ENCODE peak calls at places on chromosomes 7 and 10, in six cellular contexts. M, J, L, K, F and S are unnamed samples.

GRCh38 chr10:101569465-101569837 is 18.6 kb downstream of the POLL start:
- DNase-seq in M (no peak), J (no peak), L (no peak), K (no peak), F (no peak), S (no peak)

GRCh38 chr10:71582019-71582418 is 137.6 kb downstream of the C10orf105 start:
- DNase-seq in M (peak), J (peak), L (peak), K (no peak), F (peak), S (no peak)

GRCh38 chr10:101867931-101868330 is 24.3 kb upstream of the KCNIP2 start:
- DNase-seq in M (no peak), J (peak), L (no peak), K (no peak), F (no peak), S (no peak)

GRCh38 chr7:26655761-26656160 is 208.6 kb downstream of the SKAP2 start:
- DNase-seq in M (no peak), J (no peak), L (no peak), K (no peak), F (no peak), S (no peak)

GRCh38 chr10:114856544-114857287 is 35.1 kb downstream of the FHIP2A start:
- DNase-seq in M (no peak), J (peak), L (no peak), K (no peak), F (peak), S (peak)

GRCh38 chr10:89959433-89960110 is 258.2 kb downstream of the KIF20B start:
- DNase-seq in M (no peak), J (no peak), L (no peak), K (no peak), F (no peak), S (no peak)

GRCh38 chr10:7084255-7085005 is 326.4 kb downstream of the SFMBT2 start:
- DNase-seq in M (no peak), J (peak), L (no peak), K (no peak), F (peak), S (no peak)

GRCh38 chr7:103132995-103133688 is 15.8 kb downstream of the NAPEPLD start:
- DNase-seq in M (no peak), J (no peak), L (no peak), K (no peak), F (no peak), S (no peak)

GRCh38 chr7:107043916-107044346 is 574 bp upstream of the PRKAR2B start:
- DNase-seq in M (no peak), J (peak), L (no peak), K (no peak), F (no peak), S (no peak)

GRCh38 chr7:69588773-69589172 is 9.5 kb upstream of the AUTS2 start:
- DNase-seq in M (no peak), J (no peak), L (no peak), K (no peak), F (no peak), S (no peak)

GRCh38 chr10:32981760-32982159 is 23.7 kb upstream of the ITGB1 start:
- DNase-seq in M (no peak), J (peak), L (no peak), K (no peak), F (peak), S (no peak)

GRCh38 chr7:158422551-158423189 is 165.0 kb downstream of the PTPRN2 start:
- DNase-seq in M (no peak), J (no peak), L (no peak), K (no peak), F (no peak), S (no peak)

GRCh38 chr7:73367006-73367405 is 39.0 kb downstream of the FKBP6 start:
- DNase-seq in M (no peak), J (no peak), L (no peak), K (no peak), F (no peak), S (no peak)

GRCh38 chr7:73369622-73370021 is 41.7 kb downstream of the FKBP6 start:
- DNase-seq in M (no peak), J (no peak), L (no peak), K (no peak), F (no peak), S (no peak)

GRCh38 chr7:73366127-73366526 is 38.2 kb downstream of the FKBP6 start:
- DNase-seq in M (no peak), J (no peak), L (no peak), K (no peak), F (no peak), S (no peak)

GRCh38 chr7:73373741-73374140 is 45.8 kb downstream of the FKBP6 start:
- DNase-seq in M (no peak), J (no peak), L (no peak), K (no peak), F (no peak), S (no peak)

DNA sequence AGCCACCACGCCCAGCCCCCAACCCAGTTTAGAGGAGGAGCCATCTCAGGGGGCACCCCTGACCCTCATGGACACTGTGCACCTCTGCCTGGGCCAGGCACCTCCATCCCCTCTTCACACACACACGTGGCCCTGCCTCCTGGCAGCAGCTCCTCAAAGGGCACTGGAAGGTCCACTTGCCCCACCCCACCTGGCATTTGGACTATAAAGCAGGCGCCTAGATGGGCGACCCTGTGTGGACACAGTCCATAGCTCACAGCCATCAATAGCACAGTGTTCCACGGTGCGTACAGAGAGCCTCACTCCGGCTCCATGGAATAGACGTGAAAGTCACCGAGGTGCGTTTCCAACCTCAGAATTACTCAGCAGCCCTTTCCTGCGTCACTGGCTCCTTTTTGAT is 41.0 kb downstream of the FKBP6 start:
- DNase-seq in M (no peak), J (no peak), L (no peak), K (no peak), F (no peak), S (no peak)
- H4K91ac ChIP-seq in M (no peak), J (no peak), L (no peak), K (no peak), F (no peak), S (no peak)

DNA sequence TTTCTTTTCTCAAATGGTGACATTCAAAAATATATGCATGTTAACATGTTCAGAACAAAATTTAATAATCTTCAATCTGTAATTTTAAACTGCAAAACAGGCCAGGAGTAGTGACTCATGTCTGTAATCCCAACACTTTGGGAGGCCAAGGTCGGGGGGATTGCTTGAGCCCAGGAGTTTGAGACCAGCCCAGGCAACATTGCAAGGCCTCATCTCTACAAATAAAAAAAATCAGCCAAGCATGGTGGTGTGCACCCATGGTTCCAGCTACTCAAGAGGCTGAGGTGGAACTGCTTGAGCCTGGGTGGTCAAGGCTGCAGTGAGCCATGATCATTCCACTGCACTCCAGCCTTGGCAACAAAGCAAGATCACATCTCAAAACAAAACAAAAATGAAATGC is 394.3 kb downstream of the PARD3 start:
- DNase-seq in M (no peak), J (no peak), L (no peak), K (no peak), F (no peak), S (no peak)
- H3K23ac ChIP-seq in M (no peak), J (no peak), L (no peak), K (no peak), F (no peak), S (no peak)

GRCh38 chr7:50785346-50785745 is 2.6 kb upstream of the GRB10 start:
- DNase-seq in M (no peak), J (no peak), L (no peak), K (no peak), F (no peak), S (no peak)

GRCh38 chr7:50788393-50788792 is 5.7 kb upstream of the GRB10 start:
- DNase-seq in M (no peak), J (no peak), L (no peak), K (no peak), F (no peak), S (no peak)

GRCh38 chr7:50791363-50791762 is 8.7 kb upstream of the GRB10 start:
- DNase-seq in M (no peak), J (no peak), L (no peak), K (no peak), F (no peak), S (no peak)

GRCh38 chr7:50783801-50784507 is 1.3 kb upstream of the GRB10 start:
- DNase-seq in M (no peak), J (peak), L (no peak), K (no peak), F (peak), S (no peak)

GRCh38 chr7:50787825-50788224 is 5.1 kb upstream of the GRB10 start:
- DNase-seq in M (no peak), J (no peak), L (no peak), K (no peak), F (no peak), S (no peak)
- H4K91ac ChIP-seq in M (no peak), J (no peak), L (no peak), K (no peak), F (no peak), S (no peak)

GRCh38 chr10:69697006-69697405 is 67.0 kb downstream of the FAM241B start:
- DNase-seq in M (no peak), J (no peak), L (no peak), K (no peak), F (no peak), S (peak)
- H3K23ac ChIP-seq in M (no peak), J (no peak), L (no peak), K (no peak), F (no peak), S (no peak)

GRCh38 chr7:1753563-1753867 is 83.4 kb downstream of the ELFN1 start:
- DNase-seq in M (no peak), J (no peak), L (no peak), K (no peak), F (no peak), S (no peak)

GRCh38 chr7:1750541-1751021 is 80.5 kb downstream of the ELFN1 start:
- DNase-seq in M (no peak), J (no peak), L (no peak), K (no peak), F (no peak), S (no peak)

GRCh38 chr7:1749864-1750466 is 79.9 kb downstream of the ELFN1 start:
- DNase-seq in M (no peak), J (no peak), L (no peak), K (no peak), F (no peak), S (no peak)

GRCh38 chr7:1754345-1754908 is 84.3 kb downstream of the ELFN1 start:
- DNase-seq in M (no peak), J (no peak), L (no peak), K (no peak), F (no peak), S (no peak)

DNA sequence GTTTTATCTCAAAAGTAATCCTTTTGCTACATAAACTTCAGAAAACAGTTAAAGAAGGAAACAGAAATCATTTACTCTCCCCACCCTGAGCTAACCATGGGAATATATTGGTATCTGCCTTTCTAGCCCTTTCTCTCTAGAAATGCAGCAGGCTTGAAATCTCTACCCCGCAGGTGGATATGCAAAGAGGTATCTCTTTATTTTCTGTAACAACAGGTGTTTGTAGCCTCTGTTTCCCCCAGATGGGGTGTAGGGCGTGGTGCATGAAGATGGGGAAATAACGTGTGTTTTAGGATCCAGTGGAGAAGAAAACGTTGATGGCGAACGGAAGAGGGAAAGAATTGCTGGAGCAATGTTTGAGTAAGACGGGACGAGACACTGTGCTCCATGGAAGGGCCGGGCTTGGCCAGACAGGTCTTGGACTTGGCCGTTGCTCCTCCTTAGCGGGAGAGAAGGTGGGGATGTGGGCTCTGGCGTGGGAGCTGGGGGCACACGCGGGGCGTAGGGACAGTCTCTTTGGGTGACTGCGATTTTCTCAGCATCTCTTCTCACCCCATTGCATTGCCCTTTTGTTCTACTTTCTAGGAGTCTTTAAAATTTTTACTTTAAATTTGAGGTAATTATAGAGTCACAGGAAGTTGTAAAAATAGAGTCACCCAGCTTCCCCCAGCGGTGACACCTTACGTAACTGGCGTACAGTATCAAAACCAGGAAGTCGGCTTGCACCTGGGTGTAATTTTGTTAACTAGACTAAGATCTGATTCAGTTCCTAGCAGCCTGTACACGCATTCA is 82.9 kb downstream of the ELFN1 start:
- DNase-seq in M (no peak), J (no peak), L (no peak), K (no peak), F (no peak), S (no peak)
- H4K91ac ChIP-seq in M (no peak), J (no peak), L (no peak), K (no peak), F (no peak), S (no peak)

GRCh38 chr7:101163281-101164070 is 1.9 kb downstream of the VGF start:
- DNase-seq in M (peak), J (no peak), L (no peak), K (no peak), F (no peak), S (peak)
- H3K23ac ChIP-seq in M (no peak), J (no peak), L (peak), K (no peak), F (no peak), S (no peak)

GRCh38 chr10:11740907-11741306 is 1.3 kb upstream of the ECHDC3 start:
- DNase-seq in M (no peak), J (no peak), L (no peak), K (no peak), F (no peak), S (no peak)
- H4K91ac ChIP-seq in M (no peak), J (no peak), L (no peak), K (no peak), F (no peak), S (no peak)

DNA sequence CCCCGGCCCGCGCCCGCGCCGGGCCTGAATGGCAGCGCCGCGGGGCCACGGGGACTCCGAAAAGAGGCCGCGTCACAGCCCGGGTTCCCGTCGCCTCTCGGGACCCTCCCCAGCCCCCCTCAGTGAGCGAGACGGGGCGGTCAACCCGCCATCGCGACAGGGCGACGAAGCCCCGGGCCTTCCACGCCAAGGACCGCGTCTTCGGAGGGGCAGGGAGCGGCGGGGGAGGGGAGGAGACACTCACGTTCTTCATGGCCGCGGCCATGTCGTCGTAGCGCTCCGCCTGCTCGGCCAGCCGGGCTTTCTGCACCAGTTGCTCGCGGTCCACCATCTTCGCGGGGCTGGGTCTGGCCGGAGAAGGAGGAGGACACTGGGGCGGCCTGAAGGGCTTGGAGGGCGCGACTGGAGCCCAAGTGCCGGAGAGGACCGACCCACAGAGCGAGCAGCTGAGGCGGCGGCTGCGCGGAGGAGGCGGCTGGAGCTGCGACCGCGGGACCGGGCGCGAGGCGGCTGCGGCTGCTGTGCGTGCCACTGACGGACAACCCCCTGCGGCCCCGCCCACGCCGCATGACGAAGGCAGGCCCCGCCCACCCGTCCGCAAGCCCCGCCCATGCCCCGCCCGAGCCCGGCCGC is at the start of gene YWHAG:
- DNase-seq in M (peak), J (peak), L (peak), K (no peak), F (peak), S (peak)
- H3K23ac ChIP-seq in M (no peak), J (peak), L (peak), K (no peak), F (no peak), S (peak)

DNA sequence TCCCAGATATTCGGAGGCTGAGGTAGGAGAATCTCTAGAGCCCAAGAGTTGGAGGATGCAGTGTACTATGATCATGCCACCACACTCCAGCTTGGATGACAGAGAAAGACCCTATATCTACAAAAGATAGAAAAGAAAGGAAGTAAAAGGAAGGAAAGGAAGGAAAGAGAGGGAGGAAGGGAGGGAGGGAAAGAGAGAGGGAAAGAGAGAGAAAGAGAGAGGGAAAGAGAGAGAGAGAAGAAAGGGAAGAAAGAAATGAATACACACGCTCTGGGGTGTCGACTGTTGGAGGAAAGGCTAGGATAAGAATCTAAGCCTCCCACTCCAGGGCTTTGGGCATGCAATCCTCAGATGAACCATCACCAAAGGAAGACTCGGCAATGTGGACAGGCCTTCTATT is 69.9 kb downstream of the PARD3 start:
- DNase-seq in M (no peak), J (no peak), L (no peak), K (no peak), F (no peak), S (no peak)
- H4K91ac ChIP-seq in M (no peak), J (no peak), L (no peak), K (no peak), F (no peak), S (no peak)